ENCODE peak calls at places on chromosomes 11 and 22, in five cellular contexts. H is fibroblast of lung, F is colonic mucosa, R is transverse colon, Y is heart right ventricle. S is an unnamed sample. For H3K4me1, the result is how much of the 10 kb centered on the place peaks cover.

GRCh38 chr11:128405693-128406364 is 181.5 kb downstream of the ETS1 start:
- DNase-seq in R (no peak), H (no peak), F (no peak), Y (no peak), S (no peak)

GRCh38 chr11:109112748-109113378 is 309.1 kb upstream of the C11orf87 start:
- DNase-seq in Y (peak), H (no peak), F (no peak), R (no peak), S (no peak)

GRCh38 chr11:107197932-107198331 is 179.7 kb upstream of the GUCY1A2 start:
- DNase-seq in R (no peak), F (no peak), Y (no peak), H (no peak), S (no peak)

GRCh38 chr11:76291576-76292526 is 85.5 kb upstream of the WNT11 start:
- DNase-seq in Y (no peak), R (no peak), F (no peak), H (no peak), S (no peak)

GRCh38 chr11:58227956-58228615 is 632 bp downstream of the OR10Q1 start:
- DNase-seq in Y (peak), H (no peak), F (no peak), R (no peak), S (no peak)

GRCh38 chr11:47578524-47579460 is at the start of the genes KBTBD4 and NDUFS3:
- DNase-seq in R (peak), F (peak), Y (peak), H (peak), S (peak)

GRCh38 chr22:38613588-38613987 is 42.6 kb downstream of the FAM227A start:
- DNase-seq in Y (no peak), R (no peak), F (no peak), H (no peak), S (no peak)

GRCh38 chr22:45127866-45128265 is 35.9 kb upstream of the NUP50 start:
- DNase-seq in H (no peak), Y (no peak), F (no peak), R (no peak), S (no peak)

GRCh38 chr11:12544986-12545775 is 129.0 kb upstream of the TEAD1 start:
- DNase-seq in Y (no peak), H (no peak), R (no peak), F (peak), S (no peak)

GRCh38 chr11:23192256-23192655 is 332.0 kb upstream of the CCDC179 start:
- DNase-seq in R (no peak), Y (no peak), F (no peak), H (peak), S (no peak)

GRCh38 chr11:33478111-33478573 is 221.0 kb downstream of the HIPK3 start:
- DNase-seq in F (no peak), H (peak), Y (no peak), R (no peak), S (no peak)

GRCh38 chr22:38218661-38219331 is 17.0 kb downstream of the MAFF start:
- DNase-seq in Y (peak), F (peak), H (peak), R (peak), S (peak)

GRCh38 chr11:131186629-131187075 is 183.8 kb upstream of the NTM start:
- DNase-seq in F (no peak), R (no peak), Y (peak), H (no peak), S (no peak)

GRCh38 chr22:36928826-36929535 is 15.6 kb downstream of the CSF2RB start:
- DNase-seq in Y (no peak), H (no peak), F (no peak), R (no peak), S (no peak)

GRCh38 chr22:50076646-50077624 is 8.3 kb downstream of the MLC1 start:
- DNase-seq in Y (no peak), H (no peak), F (no peak), R (no peak), S (no peak)

GRCh38 chr11:77406396-77406795 is 67.5 kb downstream of the PAK1 start:
- DNase-seq in Y (no peak), R (no peak), F (no peak), H (no peak), S (no peak)

GRCh38 chr22:41589260-41589600 is 410 bp downstream of the PMM1 start:
- DNase-seq in R (no peak), Y (no peak), H (no peak), F (peak), S (no peak)

GRCh38 chr11:72746821-72747220 is 5.4 kb downstream of the ARAP1 start:
- DNase-seq in F (no peak), H (no peak), R (no peak), Y (no peak), S (peak)

DNA sequence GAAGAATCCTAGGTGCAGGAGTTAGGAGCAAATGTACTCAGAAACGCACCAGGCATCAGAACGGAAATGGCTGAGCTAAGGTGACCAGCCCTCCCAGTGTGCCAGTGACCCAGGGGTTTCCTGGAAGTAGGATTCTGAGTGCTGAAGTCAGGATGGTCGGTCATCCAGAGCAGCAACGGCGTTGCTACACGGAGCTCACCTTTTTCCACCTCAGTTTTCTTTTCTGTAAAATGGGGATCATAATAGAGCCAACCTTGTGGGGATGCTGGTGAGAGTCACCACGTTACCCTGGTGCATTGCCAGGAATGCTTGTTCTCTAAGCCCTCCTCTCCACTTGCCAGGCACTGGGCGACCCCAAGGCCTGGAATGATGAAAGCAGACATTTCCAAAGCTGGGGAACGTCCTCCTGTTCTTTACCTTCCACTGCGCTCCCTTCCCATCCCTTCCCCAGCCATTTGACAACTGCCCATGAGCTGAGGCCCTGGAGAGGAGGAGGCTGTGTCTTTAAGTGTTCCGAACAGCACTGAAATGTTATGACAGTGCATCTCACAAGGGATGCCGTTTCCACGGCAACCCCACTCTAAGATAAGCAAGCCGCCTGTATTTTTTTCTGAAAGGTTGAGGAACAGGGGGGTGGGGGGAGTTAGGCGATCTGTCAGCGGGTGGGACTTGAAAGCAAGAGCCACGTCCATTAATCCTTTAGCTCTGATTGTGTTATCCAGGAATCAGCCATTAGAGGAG is 66.8 kb downstream of the TSPAN18 start:
- DNase-seq in R (no peak), F (no peak), Y (no peak), H (peak), S (no peak)
- H3K27ac ChIP-seq in R (no peak), F (no peak), Y (no peak), H (no peak), S (no peak)

DNA sequence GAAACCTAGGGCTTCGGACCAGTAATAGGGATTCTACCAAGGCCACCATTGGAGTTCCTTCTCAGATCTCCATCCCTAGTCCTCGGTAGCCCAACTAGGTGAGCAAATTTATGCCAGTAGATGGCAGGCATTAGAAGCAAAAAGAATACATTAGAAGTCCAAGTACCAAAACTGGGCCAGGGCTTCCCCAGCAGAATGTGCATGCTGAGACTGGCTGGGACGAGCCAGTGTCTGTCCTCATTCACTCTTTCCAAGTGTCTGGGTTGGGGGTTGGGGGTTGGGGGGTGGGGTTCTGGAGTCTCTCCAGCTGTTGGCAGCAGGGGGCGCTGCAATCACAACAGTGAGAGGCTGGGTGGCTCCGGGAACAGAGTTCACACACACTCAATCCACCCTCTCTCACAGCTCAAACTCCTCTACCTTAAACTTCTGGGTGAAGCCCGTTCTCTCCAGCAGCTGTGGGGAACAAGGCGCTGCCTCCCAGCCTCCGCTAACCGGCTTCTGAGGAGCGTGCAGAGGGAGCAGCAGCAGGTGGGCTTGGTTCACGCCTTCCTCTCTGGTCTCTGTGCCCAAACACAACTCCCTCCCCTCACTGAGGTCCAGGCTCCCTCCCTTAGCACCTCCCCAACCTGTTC is 57.5 kb downstream of the BTG4 start:
- DNase-seq in R (peak), F (peak), H (peak), Y (no peak), S (no peak)
- TF ChIP-seq CTCF in R (no peak), F (no peak), H (peak), Y (peak), S (peak)

GRCh38 chr22:23216331-23217170 is 36.2 kb downstream of the BCR start:
- DNase-seq in H (no peak), Y (no peak), F (no peak), R (no peak), S (no peak)
- H3K4me1 ChIP-seq in H (under half), Y (half or more), F (under half), R (under half), S (under half)

GRCh38 chr11:10654211-10655150 is 39.1 kb downstream of the IRAG1 start:
- DNase-seq in R (no peak), Y (no peak), F (no peak), H (peak), S (no peak)
- H3K27ac ChIP-seq in R (peak), Y (peak), F (peak), H (no peak), S (no peak)

GRCh38 chr22:24230911-24231656 is 13.8 kb downstream of the GGT5 start:
- DNase-seq in F (peak), R (peak), Y (peak), H (no peak), S (peak)
- TF ChIP-seq CTCF in F (peak), R (no peak), Y (peak), H (no peak), S (no peak)

DNA sequence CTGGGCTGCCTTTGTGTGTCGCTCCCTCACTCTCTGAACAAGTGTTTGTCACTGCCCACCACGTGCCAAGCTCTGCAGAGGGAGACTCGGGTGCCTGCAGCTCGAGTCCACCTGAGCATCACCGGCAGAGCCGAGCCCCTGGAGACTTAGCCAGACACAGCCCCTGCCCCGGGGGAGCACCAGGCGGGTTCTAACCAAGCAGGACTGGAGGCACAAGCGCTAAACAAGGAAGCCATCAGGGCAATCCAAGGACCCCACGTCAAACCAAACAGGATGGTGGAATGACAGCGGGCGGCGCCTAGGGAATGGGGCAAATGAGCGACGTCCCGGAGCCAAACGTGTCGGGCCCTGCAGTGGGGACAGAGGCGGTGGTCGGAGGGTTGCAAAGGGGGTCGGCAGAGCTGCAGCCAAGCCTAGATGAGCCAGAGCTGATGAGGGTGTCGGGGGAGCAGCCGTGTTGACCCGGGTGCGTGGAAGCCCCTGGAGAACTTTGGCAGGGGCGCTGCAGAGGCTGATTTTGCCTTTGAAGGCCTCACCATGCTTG is 2.0 kb upstream of the GRAMD4 start:
- DNase-seq in Y (no peak), F (no peak), H (no peak), R (no peak), S (no peak)
- H3K4me1 ChIP-seq in Y (half or more), F (under half), H (under half), R (under half), S (under half)

S was measured in psoas muscle.